ENCODE peak calls at places on chromosomes 3 and 15, in six cellular contexts. V is A549, T is endothelial cell of umbilical vein, K is K562, O is GM12878, H is HepG2. P is an unnamed sample.
A peak's percentile ranks its signal among the peaks of the same experiment; 100 is the strongest.

GRCh38 chr3:117439812-117440211 is 730.2 kb downstream of the TUSC7 start:
- DNase-seq in V (peak; percentile 1), H (peak; percentile 13), K (no peak), O (no peak), T (no peak), P (peak; percentile 25)

GRCh38 chr3:14374444-14374883 is 27.9 kb upstream of the SLC6A6 start:
- DNase-seq in V (no peak), O (no peak), K (no peak), T (no peak), H (no peak), P (no peak)

GRCh38 chr3:89434621-89435380 is 327.4 kb downstream of the EPHA3 start:
- DNase-seq in K (no peak), O (no peak), H (no peak), V (no peak), T (no peak), P (no peak)

GRCh38 chr3:12509466-12509865 is 25.2 kb downstream of the TSEN2 start:
- DNase-seq in O (no peak), V (no peak), T (no peak), K (no peak), H (no peak), P (no peak)

GRCh38 chr3:101809178-101810022 is 30.4 kb downstream of the NXPE3 start:
- DNase-seq in T (peak; percentile 69), H (peak; percentile 29), O (no peak), K (peak; percentile 28), V (no peak), P (peak; percentile 57)

GRCh38 chr15:83287541-83288027 is 3.1 kb upstream of the BNC1 start:
- DNase-seq in K (no peak), T (peak; percentile 81), O (no peak), V (peak; percentile 54), H (no peak), P (no peak)

GRCh38 chr3:197883541-197883940 is 66.4 kb upstream of the RPL35A start:
- DNase-seq in V (no peak), H (no peak), T (no peak), K (no peak), O (no peak), P (no peak)

GRCh38 chr3:183410280-183410679 is 18.1 kb downstream of the MCF2L2 start:
- DNase-seq in V (no peak), T (no peak), H (no peak), O (no peak), K (peak; percentile 38), P (no peak)

GRCh38 chr3:127614928-127615592 is 13.9 kb upstream of the PODXL2 start:
- DNase-seq in K (no peak), T (no peak), O (no peak), V (no peak), H (no peak), P (no peak)

GRCh38 chr3:157174265-157174615 is 14.3 kb upstream of the CCNL1 start:
- DNase-seq in K (no peak), V (peak; percentile 8), T (peak; percentile 21), H (no peak), O (no peak), P (no peak)

GRCh38 chr15:77974098-77974414 is 103.5 kb downstream of the TBC1D2B start:
- DNase-seq in V (no peak), K (no peak), H (no peak), O (no peak), T (no peak), P (peak; percentile 34)

GRCh38 chr15:77974416-77975331 is 102.8 kb downstream of the TBC1D2B start:
- DNase-seq in H (no peak), K (no peak), T (no peak), V (no peak), O (no peak), P (no peak)

GRCh38 chr15:77981281-77982126 is 96.0 kb downstream of the TBC1D2B start:
- DNase-seq in K (no peak), V (no peak), O (no peak), H (no peak), T (no peak), P (no peak)

GRCh38 chr15:77980094-77980493 is 97.4 kb downstream of the TBC1D2B start:
- DNase-seq in V (no peak), O (no peak), T (no peak), H (no peak), K (no peak), P (no peak)

GRCh38 chr15:77975332-77976119 is 102.0 kb downstream of the TBC1D2B start:
- DNase-seq in H (no peak), V (no peak), O (no peak), T (no peak), K (no peak), P (no peak)
- TF ChIP-seq MYC in H (no peak), V (no peak), O (no peak), T (no peak), K (no peak), P (no peak)

GRCh38 chr3:188031106-188031505 is 122.9 kb upstream of the LPP start:
- DNase-seq in T (no peak), O (no peak), V (no peak), K (no peak), H (no peak), P (no peak)
- TF ChIP-seq CTCF in T (no peak), O (no peak), V (no peak), K (no peak), H (no peak), P (no peak)

DNA sequence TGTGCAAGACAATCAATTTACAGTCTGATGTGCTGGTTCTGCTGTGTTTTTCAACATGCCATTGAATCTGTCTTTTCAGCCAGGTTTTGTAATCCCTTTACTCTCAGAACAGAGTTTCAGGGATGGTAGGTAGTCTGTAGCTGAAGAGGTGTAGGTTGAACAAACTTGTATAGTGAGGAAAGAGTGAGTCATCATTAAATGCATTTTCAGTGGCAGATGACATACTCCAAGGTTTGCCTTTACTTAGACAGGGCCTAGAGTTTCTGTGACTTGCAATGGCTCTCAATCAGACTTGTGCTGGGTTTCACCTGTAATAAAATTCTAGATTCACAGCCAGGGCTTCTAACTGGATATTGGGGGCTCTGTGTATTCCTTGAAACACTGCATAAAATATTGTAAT is 94.6 kb downstream of the CYP19A1 start:
- DNase-seq in H (peak; percentile 6), K (no peak), T (no peak), O (no peak), V (no peak), P (peak; percentile 45)
- TF ChIP-seq MYC in H (no peak), K (no peak), T (no peak), O (no peak), V (no peak), P (no peak)

GRCh38 chr3:63791974-63792373 is 27.1 kb upstream of the C3orf49 start:
- DNase-seq in V (no peak), T (no peak), O (no peak), K (no peak), H (no peak), P (peak; percentile 25)
- TF ChIP-seq CTCF in V (peak; percentile 18), T (no peak), O (peak; percentile 18), K (no peak), H (no peak), P (no peak)

GRCh38 chr3:171323934-171324535 is 136.2 kb downstream of the TNIK start:
- DNase-seq in H (no peak), O (no peak), K (no peak), V (no peak), T (no peak), P (no peak)
- TF ChIP-seq MYC in H (no peak), O (no peak), K (no peak), V (no peak), T (no peak), P (no peak)

DNA sequence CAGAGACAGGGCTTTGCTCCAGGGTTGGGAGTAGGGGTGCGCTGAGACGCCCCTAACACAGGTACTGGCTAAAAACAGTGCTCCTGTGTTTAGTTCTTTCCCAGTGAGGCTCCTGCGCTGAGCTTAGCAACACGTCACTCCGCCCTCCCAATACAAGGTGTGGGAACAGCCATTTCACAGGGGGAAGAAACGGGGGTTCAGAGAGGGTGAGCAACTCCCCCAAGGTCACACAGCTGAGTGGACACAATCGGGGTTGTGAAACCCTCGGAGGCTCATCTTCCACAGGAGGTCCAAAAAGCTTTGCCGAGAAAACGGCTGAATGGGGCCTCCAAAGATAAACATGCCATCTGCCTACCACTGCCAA is 628 bp downstream of the PRRT3 start:
- DNase-seq in O (no peak), K (no peak), T (no peak), H (no peak), V (no peak), P (no peak)
- TF ChIP-seq CTCF in O (no peak), K (no peak), T (no peak), H (no peak), V (no peak), P (no peak)

GRCh38 chr3:191376742-191377141 is 46.4 kb upstream of the UTS2B start:
- DNase-seq in T (peak; percentile 92), H (no peak), V (no peak), K (no peak), O (no peak), P (no peak)
- TF ChIP-seq MYC in T (no peak), H (no peak), V (no peak), K (no peak), O (no peak), P (no peak)

DNA sequence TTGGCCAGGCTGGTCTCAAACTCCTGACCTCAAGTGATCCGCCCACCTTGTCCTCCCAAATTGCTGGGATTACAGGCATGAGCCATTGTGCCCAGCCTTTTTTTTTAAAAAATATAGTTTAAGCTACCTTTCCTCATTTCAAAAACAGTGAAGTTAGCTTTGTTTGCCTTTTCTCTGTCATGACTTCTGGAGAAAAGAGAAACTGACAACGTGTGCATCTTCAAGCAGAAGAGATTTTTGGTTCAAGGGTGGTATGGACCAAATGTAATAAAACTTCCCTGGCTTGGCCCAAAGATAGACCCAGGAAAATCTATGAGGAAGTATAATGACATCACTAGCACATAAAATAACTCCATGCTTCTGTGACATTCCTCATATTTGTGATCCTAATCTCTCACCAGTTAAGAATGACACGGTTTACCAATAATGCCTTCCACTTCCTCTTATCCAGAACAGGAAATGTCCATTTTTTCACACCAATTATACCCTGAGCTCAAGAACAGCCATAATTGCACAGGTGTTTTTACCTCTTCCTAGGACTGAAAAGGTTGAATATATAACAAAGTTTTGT is 781.2 kb upstream of the NR2F2 start:
- DNase-seq in K (no peak), O (no peak), V (no peak), H (no peak), T (no peak), P (no peak)
- TF ChIP-seq CTCF in K (no peak), O (no peak), V (no peak), H (no peak), T (no peak), P (no peak)

GRCh38 chr3:155596614-155597013 is 148.3 kb downstream of the PLCH1 start:
- DNase-seq in K (no peak), T (no peak), O (no peak), H (no peak), V (no peak), P (no peak)

GRCh38 chr3:155602307-155602706 is 142.6 kb downstream of the PLCH1 start:
- DNase-seq in H (no peak), O (no peak), K (no peak), T (no peak), V (no peak), P (no peak)

GRCh38 chr3:155595371-155595770 is 149.5 kb downstream of the PLCH1 start:
- DNase-seq in V (no peak), K (no peak), T (no peak), O (no peak), H (peak; percentile 59), P (no peak)

GRCh38 chr3:155594836-155595235 is 150.0 kb downstream of the PLCH1 start:
- DNase-seq in H (no peak), O (no peak), K (no peak), V (no peak), T (no peak), P (no peak)

GRCh38 chr3:155598671-155599070 is 146.2 kb downstream of the PLCH1 start:
- DNase-seq in T (no peak), H (no peak), V (no peak), K (no peak), O (no peak), P (no peak)
- TF ChIP-seq MYC in T (no peak), H (no peak), V (no peak), K (no peak), O (no peak), P (no peak)

P was measured in NB4.